ENCODE peak calls at places on chromosome 6, in four cellular contexts. Q is caudate nucleus, V is hippocampal formation, Y is HS-27A. U is an unnamed sample.

GRCh38 chr6:129921169-129921817 is 60.2 kb upstream of the TMEM244 start:
- DNase-seq in Q (no peak), V (no peak), Y (no peak), U (no peak)

GRCh38 chr6:65787787-65788186 is 80.8 kb upstream of the EYS start:
- DNase-seq in Q (no peak), V (no peak), Y (no peak), U (no peak)

GRCh38 chr6:133242761-133243590 is 1.8 kb downstream of the EYA4 start:
- DNase-seq in Q (no peak), V (no peak), Y (no peak), U (no peak)

GRCh38 chr6:97059473-97059872 is 134.9 kb downstream of the KLHL32 start:
- DNase-seq in Q (no peak), V (peak), Y (no peak), U (no peak)

GRCh38 chr6:26575494-26575939 is 21.2 kb upstream of the ABT1 start:
- DNase-seq in Q (no peak), V (no peak), Y (no peak), U (no peak)

GRCh38 chr6:149897015-149897697 is 757 bp downstream of the RAET1E start:
- DNase-seq in Q (no peak), V (peak), Y (peak), U (peak)

GRCh38 chr6:139883776-139884175 is 509.3 kb upstream of the CITED2 start:
- DNase-seq in Q (no peak), V (no peak), Y (no peak), U (no peak)

GRCh38 chr6:161242779-161243693 is 30.8 kb downstream of the AGPAT4 start:
- DNase-seq in Q (no peak), V (no peak), Y (no peak), U (no peak)

GRCh38 chr6:74717591-74717990 is 488.3 kb downstream of the COL12A1 start:
- DNase-seq in Q (no peak), V (no peak), Y (no peak), U (no peak)

GRCh38 chr6:56359201-56359899 is 112.0 kb upstream of the COL21A1 start:
- DNase-seq in Q (no peak), V (peak), Y (no peak), U (peak)

GRCh38 chr6:160996316-160996715 is 4.7 kb downstream of the MAP3K4 start:
- DNase-seq in Q (no peak), V (no peak), Y (no peak), U (no peak)

U was measured in thoracic aorta.